ENCODE peak calls at places on chromosome 1, in five cellular contexts. D is kidney epithelial cell, H is fibroblast of gingiva, B is EH, C is HEK293T. Q is an unnamed sample.

GRCh38 chr1:204366759-204367158 is 7.0 kb upstream of the PLEKHA6 start:
- DNase-seq in D (no peak), H (no peak), B (no peak), C (peak), Q (peak)

GRCh38 chr1:39754026-39754569 is 15.4 kb downstream of the PPIE start:
- DNase-seq in D (no peak), H (no peak), B (no peak), C (no peak), Q (no peak)

GRCh38 chr1:228297242-228297641 is 89.4 kb downstream of the OBSCN start:
- DNase-seq in D (no peak), H (no peak), B (no peak), C (no peak), Q (no peak)

GRCh38 chr1:66777846-66778245 is 23.2 kb downstream of the INSL5 start:
- DNase-seq in D (no peak), H (no peak), B (no peak), C (no peak), Q (no peak)

GRCh38 chr1:76284842-76285241 is 210.3 kb downstream of the ST6GALNAC3 start:
- DNase-seq in D (no peak), H (no peak), B (no peak), C (no peak), Q (no peak)

GRCh38 chr1:110003747-110004428 is 19.3 kb downstream of the AHCYL1 start:
- DNase-seq in D (peak), H (peak), B (peak), C (peak), Q (no peak)

GRCh38 chr1:38671221-38671620 is 188.4 kb downstream of the RRAGC start:
- DNase-seq in D (no peak), H (no peak), B (no peak), C (no peak), Q (no peak)

GRCh38 chr1:116481934-116482333 is 88.9 kb downstream of the CD58 start:
- DNase-seq in D (no peak), H (no peak), B (no peak), C (no peak), Q (no peak)

GRCh38 chr1:64922336-64922735 is 44.0 kb downstream of the JAK1 start:
- DNase-seq in D (no peak), H (no peak), B (no peak), C (no peak), Q (no peak)

GRCh38 chr1:171251741-171252300 is 3.5 kb downstream of the FMO1 start:
- DNase-seq in D (no peak), H (peak), B (peak), C (peak), Q (no peak)

Q was measured in 8988T.